ENCODE peak calls at places on chromosome 21, in seven cellular contexts. R is mesendoderm; Z is CD4-positive, CD25-positive, alpha-beta regulatory T cell; W is astrocyte of the cerebellum; D is T-helper 9 cell; A is CD4-positive, alpha-beta memory T cell; S is SW480. Y is an unnamed sample.

GRCh38 chr21:41167348-41168342 is at the start of gene BACE2:
- DNase-seq in W (peak; percentile 41), Z (no peak), S (peak; percentile 79), A (peak; percentile 5), D (no peak), R (peak; percentile 80), Y (peak; percentile 2)

GRCh38 chr21:31444061-31444460 is 100.0 kb upstream of the TIAM1 start:
- DNase-seq in S (no peak), D (no peak), R (no peak), Z (no peak), A (no peak), W (no peak), Y (peak; percentile 10)

GRCh38 chr21:40099809-40100208 is 232.6 kb downstream of the PCP4 start:
- DNase-seq in R (peak; percentile 25), A (no peak), W (no peak), S (peak; percentile 8), D (no peak), Z (no peak), Y (no peak)

GRCh38 chr21:35254006-35254751 is 205.1 kb upstream of the RUNX1 start:
- DNase-seq in Z (no peak), W (no peak), S (peak; percentile 44), D (no peak), A (no peak), R (no peak), Y (peak; percentile 32)

GRCh38 chr21:41482321-41482720 is 25.6 kb downstream of the TMPRSS2 start:
- DNase-seq in Z (no peak), D (no peak), R (no peak), S (no peak), A (no peak), W (peak; percentile 91), Y (peak; percentile 77)

GRCh38 chr21:37555672-37556261 is 189.2 kb downstream of the DYRK1A start:
- DNase-seq in W (no peak), Z (no peak), D (no peak), A (no peak), S (no peak), R (no peak), Y (no peak)

GRCh38 chr21:35476616-35477395 is 427.7 kb upstream of the RUNX1 start:
- DNase-seq in Z (no peak), R (no peak), W (peak; percentile 34), A (no peak), D (no peak), S (no peak), Y (peak; percentile 69)

GRCh38 chr21:18522181-18522771 is 118.7 kb upstream of the TMPRSS15 start:
- DNase-seq in Z (no peak), W (peak; percentile 24), D (no peak), R (peak; percentile 10), A (no peak), S (no peak), Y (peak; percentile 4)

GRCh38 chr21:46544003-46544402 is 60.9 kb downstream of the S100B start:
- DNase-seq in A (no peak), R (no peak), W (no peak), Z (no peak), S (no peak), D (no peak), Y (no peak)

GRCh38 chr21:44994581-44995171 is 54.8 kb downstream of the SLX9 start:
- DNase-seq in R (no peak), W (no peak), Z (no peak), A (no peak), S (no peak), D (no peak), Y (no peak)

GRCh38 chr21:46634966-46635323 is 529 bp upstream of the PRMT2 start:
- DNase-seq in W (peak; percentile 80), A (no peak), Z (no peak), D (no peak), R (peak; percentile 87), S (peak; percentile 92), Y (peak; percentile 91)

GRCh38 chr21:45448810-45449657 is 44.1 kb downstream of the COL18A1 start:
- DNase-seq in W (no peak), D (no peak), Z (no peak), S (peak; percentile 56), A (no peak), R (no peak), Y (no peak)

GRCh38 chr21:19181604-19182140 is 778.1 kb upstream of the TMPRSS15 start:
- DNase-seq in S (no peak), W (no peak), A (no peak), Z (no peak), R (no peak), D (no peak), Y (no peak)

GRCh38 chr21:39802226-39802625 is 57.2 kb downstream of the IGSF5 start:
- DNase-seq in A (no peak), R (no peak), W (no peak), D (no peak), Z (no peak), S (no peak), Y (no peak)

GRCh38 chr21:31977816-31978215 is 105.0 kb downstream of the HUNK start:
- DNase-seq in D (no peak), A (no peak), Z (no peak), S (no peak), R (no peak), W (no peak), Y (no peak)